ENCODE peak calls at places on chromosomes 13 and 19, in five cellular contexts. One of them, this sample, is unnamed.

GRCh38 chr19:4013886-4014540 is 6.5 kb downstream of the PIAS4 start:
- DNase-seq in suprapubic skin: no peak
- DNase-seq in HL-60: no peak
- DNase-seq in H1: no peak
- DNase-seq in Panc1: no peak
- DNase-seq in this sample: peak

GRCh38 chr13:37595162-37595561 is 3.4 kb downstream of the POSTN start:
- DNase-seq in suprapubic skin: no peak
- DNase-seq in HL-60: no peak
- DNase-seq in H1: peak
- DNase-seq in Panc1: no peak
- DNase-seq in this sample: no peak

GRCh38 chr13:112624602-112625430 is 36.9 kb upstream of the TUBGCP3 start:
- DNase-seq in suprapubic skin: no peak
- DNase-seq in HL-60: no peak
- DNase-seq in H1: no peak
- DNase-seq in Panc1: no peak
- DNase-seq in this sample: no peak

GRCh38 chr19:48506138-48506733 is 5.4 kb downstream of the LMTK3 start:
- DNase-seq in suprapubic skin: no peak
- DNase-seq in HL-60: peak
- DNase-seq in H1: no peak
- DNase-seq in Panc1: no peak
- DNase-seq in this sample: no peak

GRCh38 chr19:10009714-10010224 is 535 bp downstream of the COL5A3 start:
- DNase-seq in suprapubic skin: no peak
- DNase-seq in HL-60: no peak
- DNase-seq in H1: no peak
- DNase-seq in Panc1: no peak
- DNase-seq in this sample: no peak

GRCh38 chr19:39047076-39047475 is 14.7 kb upstream of the FBXO27 start:
- DNase-seq in suprapubic skin: no peak
- DNase-seq in HL-60: no peak
- DNase-seq in H1: no peak
- DNase-seq in Panc1: no peak
- DNase-seq in this sample: no peak

GRCh38 chr13:33644607-33645543 is 173.1 kb upstream of the RFC3 start:
- DNase-seq in suprapubic skin: no peak
- DNase-seq in HL-60: peak
- DNase-seq in H1: no peak
- DNase-seq in Panc1: no peak
- DNase-seq in this sample: no peak

GRCh38 chr19:58229255-58229639 is 533 bp downstream of the ZNF544 start:
- DNase-seq in suprapubic skin: no peak
- DNase-seq in HL-60: peak
- DNase-seq in H1: no peak
- DNase-seq in Panc1: no peak
- DNase-seq in this sample: no peak

GRCh38 chr19:54654447-54655321 is 8.1 kb upstream of the LILRB4 start:
- DNase-seq in suprapubic skin: no peak
- DNase-seq in HL-60: no peak
- DNase-seq in H1: no peak
- DNase-seq in Panc1: no peak
- DNase-seq in this sample: no peak

GRCh38 chr19:51614789-51615188 is 15.4 kb downstream of the SIGLEC5 start:
- DNase-seq in suprapubic skin: no peak
- DNase-seq in HL-60: no peak
- DNase-seq in H1: no peak
- DNase-seq in Panc1: no peak
- DNase-seq in this sample: no peak

GRCh38 chr13:34349091-34349722 is 531.3 kb downstream of the RFC3 start:
- DNase-seq in suprapubic skin: peak
- DNase-seq in HL-60: no peak
- DNase-seq in H1: no peak
- DNase-seq in Panc1: no peak
- DNase-seq in this sample: no peak

GRCh38 chr13:99916366-99917103 is 55.0 kb downstream of the ZIC5 start:
- DNase-seq in suprapubic skin: no peak
- DNase-seq in HL-60: peak
- DNase-seq in H1: no peak
- DNase-seq in Panc1: peak
- DNase-seq in this sample: no peak

GRCh38 chr13:61136515-61136914 is 279.1 kb downstream of the PCDH20 start:
- DNase-seq in suprapubic skin: no peak
- DNase-seq in HL-60: no peak
- DNase-seq in H1: no peak
- DNase-seq in Panc1: no peak
- DNase-seq in this sample: no peak

GRCh38 chr19:18437481-18438330 is at the start of gene ISYNA1:
- DNase-seq in suprapubic skin: no peak
- DNase-seq in HL-60: no peak
- DNase-seq in H1: no peak
- DNase-seq in Panc1: no peak
- DNase-seq in this sample: peak

GRCh38 chr19:47231215-47232054 is 436 bp upstream of the BBC3 start:
- DNase-seq in suprapubic skin: peak
- DNase-seq in HL-60: peak
- DNase-seq in H1: no peak
- DNase-seq in Panc1: no peak
- DNase-seq in this sample: peak

GRCh38 chr13:46553521-46553885 is 533 bp downstream of the LRCH1 start:
- DNase-seq in suprapubic skin: peak
- DNase-seq in HL-60: no peak
- DNase-seq in H1: no peak
- DNase-seq in Panc1: no peak
- DNase-seq in this sample: no peak

GRCh38 chr13:24254151-24254810 is 55.1 kb upstream of the C1QTNF9 start:
- DNase-seq in suprapubic skin: no peak
- DNase-seq in HL-60: peak
- DNase-seq in H1: no peak
- DNase-seq in Panc1: no peak
- DNase-seq in this sample: no peak

GRCh38 chr19:41936416-41936850 is 8.2 kb upstream of the ERFL start:
- DNase-seq in suprapubic skin: no peak
- DNase-seq in HL-60: no peak
- DNase-seq in H1: no peak
- DNase-seq in Panc1: no peak
- DNase-seq in this sample: no peak

GRCh38 chr13:66618702-66619101 is 611.4 kb downstream of the PCDH9 start:
- DNase-seq in suprapubic skin: no peak
- DNase-seq in HL-60: no peak
- DNase-seq in H1: no peak
- DNase-seq in Panc1: no peak
- DNase-seq in this sample: no peak

GRCh38 chr19:17311455-17312248 is 2.3 kb downstream of the DDA1 start:
- DNase-seq in suprapubic skin: no peak
- DNase-seq in HL-60: no peak
- DNase-seq in H1: no peak
- DNase-seq in Panc1: no peak
- DNase-seq in this sample: no peak

GRCh38 chr19:58067240-58067912 is 8.3 kb downstream of the ZNF135 start:
- DNase-seq in suprapubic skin: no peak
- DNase-seq in HL-60: no peak
- DNase-seq in H1: no peak
- DNase-seq in Panc1: no peak
- DNase-seq in this sample: no peak

GRCh38 chr13:36713842-36714241 is 40.0 kb downstream of the SERTM1 start:
- DNase-seq in suprapubic skin: no peak
- DNase-seq in HL-60: no peak
- DNase-seq in H1: no peak
- DNase-seq in Panc1: no peak
- DNase-seq in this sample: no peak

GRCh38 chr19:23118400-23118799 is 1.6 kb downstream of the ZNF730 start:
- DNase-seq in suprapubic skin: no peak
- DNase-seq in HL-60: no peak
- DNase-seq in H1: peak
- DNase-seq in Panc1: no peak
- DNase-seq in this sample: no peak

DNA sequence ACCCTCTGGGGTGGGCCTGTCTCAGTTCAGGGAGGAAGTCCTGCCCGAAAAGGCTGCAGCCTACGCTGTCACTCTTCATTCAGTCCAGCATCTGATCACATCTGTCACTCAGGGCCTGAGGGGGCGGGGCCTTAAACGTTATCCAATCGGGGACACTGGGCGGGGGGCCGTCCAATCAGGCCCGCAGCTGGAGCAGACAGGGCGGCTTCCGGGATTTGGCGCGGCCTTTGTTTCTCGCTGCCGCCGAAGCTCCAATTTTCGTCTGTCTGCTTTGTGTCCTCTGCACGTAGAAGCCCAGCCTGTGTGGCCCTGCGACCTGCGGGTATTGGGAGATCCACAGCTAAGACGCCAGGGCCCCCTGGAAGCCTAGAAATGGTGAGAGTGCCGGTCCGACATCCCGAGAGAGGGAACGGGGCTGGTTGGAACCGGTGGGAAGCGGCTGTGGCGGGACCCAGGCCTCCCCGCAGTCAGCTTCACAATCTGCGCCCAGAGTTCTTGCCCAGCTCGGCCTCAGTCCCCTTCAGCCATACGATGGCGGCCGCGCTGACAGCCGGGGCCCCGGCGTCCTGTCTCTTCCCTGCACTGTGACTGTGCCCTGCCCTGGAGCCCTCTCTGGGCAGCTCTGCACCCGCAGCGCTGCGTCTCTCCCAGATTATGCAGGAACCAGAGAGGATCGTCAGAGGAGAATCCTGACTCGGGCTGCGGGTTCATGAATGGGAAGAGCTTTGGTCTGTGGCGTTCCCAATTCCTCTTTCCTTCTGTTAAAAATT is at the start of gene ZNF730:
- DNase-seq in suprapubic skin: peak
- DNase-seq in HL-60: no peak
- DNase-seq in H1: peak
- DNase-seq in Panc1: no peak
- DNase-seq in this sample: peak
- H3K27ac ChIP-seq in suprapubic skin: no peak
- H3K27ac ChIP-seq in HL-60: no peak
- H3K27ac ChIP-seq in H1: peak
- H3K27ac ChIP-seq in Panc1: no peak
- H3K27ac ChIP-seq in this sample: no peak

GRCh38 chr19:5016268-5016667 is 47.4 kb downstream of the KDM4B start:
- DNase-seq in suprapubic skin: no peak
- DNase-seq in HL-60: no peak
- DNase-seq in H1: no peak
- DNase-seq in Panc1: no peak
- DNase-seq in this sample: no peak

GRCh38 chr19:5017235-5017634 is 48.3 kb downstream of the KDM4B start:
- DNase-seq in suprapubic skin: no peak
- DNase-seq in HL-60: no peak
- DNase-seq in H1: no peak
- DNase-seq in Panc1: no peak
- DNase-seq in this sample: no peak

GRCh38 chr19:5014941-5015340 is 46.0 kb downstream of the KDM4B start:
- DNase-seq in suprapubic skin: no peak
- DNase-seq in HL-60: no peak
- DNase-seq in H1: no peak
- DNase-seq in Panc1: no peak
- DNase-seq in this sample: no peak

GRCh38 chr19:5018224-5019015 is 49.5 kb downstream of the KDM4B start:
- DNase-seq in suprapubic skin: no peak
- DNase-seq in HL-60: no peak
- DNase-seq in H1: no peak
- DNase-seq in Panc1: no peak
- DNase-seq in this sample: no peak

GRCh38 chr19:5016781-5017180 is 47.9 kb downstream of the KDM4B start:
- DNase-seq in suprapubic skin: no peak
- DNase-seq in HL-60: no peak
- DNase-seq in H1: no peak
- DNase-seq in Panc1: no peak
- DNase-seq in this sample: no peak
- TF ChIP-seq POLR2AphosphoS5 in suprapubic skin: no peak
- TF ChIP-seq POLR2AphosphoS5 in HL-60: no peak
- TF ChIP-seq POLR2AphosphoS5 in H1: no peak
- TF ChIP-seq POLR2AphosphoS5 in Panc1: no peak
- TF ChIP-seq POLR2AphosphoS5 in this sample: no peak

GRCh38 chr13:27252467-27252866 is 1.1 kb downstream of the RPL21 start:
- DNase-seq in suprapubic skin: no peak
- DNase-seq in HL-60: no peak
- DNase-seq in H1: no peak
- DNase-seq in Panc1: no peak
- DNase-seq in this sample: no peak
- H3K4me3 ChIP-seq in suprapubic skin: peak
- H3K4me3 ChIP-seq in HL-60: peak
- H3K4me3 ChIP-seq in H1: peak
- H3K4me3 ChIP-seq in Panc1: peak
- H3K4me3 ChIP-seq in this sample: peak

DNA sequence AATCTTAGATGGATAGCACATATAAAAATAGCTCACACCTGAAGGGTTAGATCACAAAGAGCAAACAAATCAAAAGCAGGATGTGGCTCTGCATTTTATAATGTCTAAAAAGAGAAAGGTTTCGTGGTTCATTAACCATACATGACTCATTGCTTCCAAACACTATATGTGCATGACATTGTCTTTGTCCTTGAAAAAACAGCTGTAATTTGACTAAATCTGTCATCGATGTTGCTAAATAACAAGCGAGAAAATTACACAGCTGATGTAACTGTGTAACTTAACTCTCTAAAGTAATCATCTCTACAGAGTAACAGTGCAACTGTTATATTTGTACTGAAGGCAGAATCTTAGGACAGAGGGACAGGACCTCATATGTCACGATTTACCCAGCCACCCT is 383.1 kb upstream of the GPC6 start:
- DNase-seq in suprapubic skin: no peak
- DNase-seq in HL-60: no peak
- DNase-seq in H1: no peak
- DNase-seq in Panc1: no peak
- DNase-seq in this sample: no peak
- H3K27ac ChIP-seq in suprapubic skin: no peak
- H3K27ac ChIP-seq in HL-60: no peak
- H3K27ac ChIP-seq in H1: no peak
- H3K27ac ChIP-seq in Panc1: no peak
- H3K27ac ChIP-seq in this sample: no peak